ENCODE peak calls at places on chromosomes 16 and 17, in five cellular contexts. Z is AG08395; F is ACHN; N is small intestine; D is activated T-helper 1 cell treated with anti-CD3 and anti-CD28 coated beads, Interleukin-2, amount 50 U/mL, for 16 hours. X is an unnamed sample.

GRCh38 chr16:27330542-27330941 is 16.8 kb downstream of the IL4R start:
- DNase-seq in N (no peak), D (no peak), F (no peak), Z (peak), X (peak)

GRCh38 chr17:75069783-75070182 is 18.0 kb upstream of the SLC16A5 start:
- DNase-seq in Z (peak), F (peak), N (peak), D (no peak), X (peak)

GRCh38 chr17:56436142-56436541 is 157.4 kb upstream of the NOG start:
- DNase-seq in Z (no peak), D (no peak), F (no peak), N (no peak), X (no peak)

GRCh38 chr16:66846266-66846665 is 2.1 kb downstream of the CA7 start:
- DNase-seq in Z (no peak), N (no peak), F (no peak), D (no peak), X (no peak)

GRCh38 chr16:13402601-13403000 is 501.2 kb downstream of the SHISA9 start:
- DNase-seq in F (no peak), Z (no peak), D (no peak), N (no peak), X (no peak)

GRCh38 chr16:10428433-10429168 is 42.7 kb downstream of the ATF7IP2 start:
- DNase-seq in F (no peak), D (no peak), Z (no peak), N (no peak), X (no peak)

GRCh38 chr17:45371414-45372324 is 54.8 kb upstream of the MAP3K14 start:
- DNase-seq in D (no peak), Z (peak), F (peak), N (peak), X (peak)

GRCh38 chr17:35774499-35774898 is 13.8 kb downstream of the C17orf50 start:
- DNase-seq in N (peak), Z (peak), F (no peak), D (no peak), X (no peak)

GRCh38 chr17:73271078-73271477 is 9.4 kb upstream of the CPSF4L start:
- DNase-seq in N (no peak), Z (no peak), F (no peak), D (no peak), X (no peak)

GRCh38 chr17:60743282-60743681 is 65.6 kb downstream of the BCAS3 start:
- DNase-seq in D (no peak), Z (no peak), F (no peak), N (no peak), X (no peak)

GRCh38 chr16:78684655-78685400 is 585.4 kb downstream of the WWOX start:
- DNase-seq in D (no peak), F (no peak), N (no peak), Z (peak), X (no peak)

GRCh38 chr17:66184392-66184791 is 7.5 kb downstream of the CEP112 start:
- DNase-seq in D (no peak), F (no peak), Z (no peak), N (no peak), X (no peak)

GRCh38 chr17:17971431-17972125 is 622 bp downstream of the TOM1L2 start:
- DNase-seq in N (peak), F (peak), Z (no peak), D (peak), X (peak)

GRCh38 chr16:73019456-73020362 is 28.2 kb downstream of the ZFHX3 start:
- DNase-seq in Z (no peak), D (no peak), F (peak), N (peak), X (no peak)

GRCh38 chr17:38428643-38429371 is 543 bp downstream of the ARHGAP23 start:
- DNase-seq in F (peak), N (no peak), Z (peak), D (no peak), X (peak)

GRCh38 chr17:55584055-55584685 is 72.9 kb upstream of the SMIM36 start:
- DNase-seq in D (no peak), F (no peak), Z (peak), N (no peak), X (no peak)

GRCh38 chr16:73028721-73029361 is 19.1 kb downstream of the ZFHX3 start:
- DNase-seq in N (no peak), D (no peak), Z (no peak), F (no peak), X (no peak)

GRCh38 chr16:11615756-11616447 is 29.2 kb upstream of the LITAF start:
- DNase-seq in Z (no peak), D (no peak), N (peak), F (no peak), X (no peak)

GRCh38 chr17:61806941-61807340 is 56.4 kb downstream of the BRIP1 start:
- DNase-seq in N (no peak), F (no peak), D (no peak), Z (no peak), X (no peak)

GRCh38 chr17:2395258-2396170 is 5.3 kb downstream of the MNT start:
- DNase-seq in N (peak), F (peak), D (no peak), Z (no peak), X (peak)

GRCh38 chr17:5943991-5944390 is 126.2 kb upstream of the WSCD1 start:
- DNase-seq in N (no peak), Z (no peak), D (no peak), F (no peak), X (no peak)

GRCh38 chr16:86577314-86577971 is 906 bp upstream of the FOXL1 start:
- DNase-seq in Z (no peak), F (no peak), N (no peak), D (no peak), X (no peak)

GRCh38 chr17:82098939-82099765 is 1.1 kb upstream of the FASN start:
- DNase-seq in F (no peak), Z (no peak), D (no peak), N (no peak), X (no peak)

GRCh38 chr16:53457670-53458069 is 23.4 kb downstream of the RBL2 start:
- DNase-seq in Z (no peak), N (peak), D (peak), F (peak), X (no peak)

GRCh38 chr17:39573447-39574298 is 34.0 kb downstream of the NEUROD2 start:
- DNase-seq in D (no peak), Z (peak), F (peak), N (peak), X (peak)

X was measured in kidney.